ENCODE peak calls at places on chromosome 1, in seven cellular contexts. G is CD8-positive, alpha-beta T cell; Y is PC-9; R is neural progenitor cell; M is fibroblast of lung; C is PC-3; I is cardiac muscle cell. F is an unnamed sample. For H3K36me3, the result is how much of the 10 kb centered on the place peaks cover.

GRCh38 chr1:231211005-231211857 is 29.8 kb upstream of the GNPAT start:
- DNase-seq in G (peak), Y (peak), R (peak), M (peak), C (peak), I (peak), F (peak)

GRCh38 chr1:209248649-209249279 is 334.8 kb upstream of the CAMK1G start:
- DNase-seq in G (peak), Y (peak), R (peak), M (peak), C (peak), I (peak), F (no peak)

GRCh38 chr1:228062812-228063211 is 19.7 kb upstream of the ARF1 start:
- DNase-seq in G (no peak), Y (no peak), R (no peak), M (no peak), C (peak), I (no peak), F (no peak)

GRCh38 chr1:241611063-241611462 is 29.1 kb downstream of the CHML start:
- DNase-seq in G (no peak), Y (peak), R (peak), M (peak), C (peak), I (peak), F (peak)

GRCh38 chr1:180184041-180184440 is 29.4 kb downstream of the QSOX1 start:
- DNase-seq in G (no peak), Y (no peak), R (no peak), M (no peak), C (no peak), I (no peak), F (no peak)

GRCh38 chr1:172717722-172718455 is 59.0 kb downstream of the FASLG start:
- DNase-seq in G (no peak), Y (no peak), R (no peak), M (no peak), C (peak), I (no peak), F (no peak)

GRCh38 chr1:93967276-93967675 is 58.0 kb upstream of the GCLM start:
- DNase-seq in G (no peak), Y (no peak), R (no peak), M (no peak), C (no peak), I (peak), F (no peak)

GRCh38 chr1:151693057-151693651 is 23.4 kb downstream of the CELF3 start:
- DNase-seq in G (no peak), Y (no peak), R (peak), M (peak), C (peak), I (peak), F (no peak)

GRCh38 chr1:68484618-68485017 is 12.3 kb downstream of the DEPDC1 start:
- DNase-seq in G (no peak), Y (no peak), R (no peak), M (no peak), C (no peak), I (no peak), F (no peak)

DNA sequence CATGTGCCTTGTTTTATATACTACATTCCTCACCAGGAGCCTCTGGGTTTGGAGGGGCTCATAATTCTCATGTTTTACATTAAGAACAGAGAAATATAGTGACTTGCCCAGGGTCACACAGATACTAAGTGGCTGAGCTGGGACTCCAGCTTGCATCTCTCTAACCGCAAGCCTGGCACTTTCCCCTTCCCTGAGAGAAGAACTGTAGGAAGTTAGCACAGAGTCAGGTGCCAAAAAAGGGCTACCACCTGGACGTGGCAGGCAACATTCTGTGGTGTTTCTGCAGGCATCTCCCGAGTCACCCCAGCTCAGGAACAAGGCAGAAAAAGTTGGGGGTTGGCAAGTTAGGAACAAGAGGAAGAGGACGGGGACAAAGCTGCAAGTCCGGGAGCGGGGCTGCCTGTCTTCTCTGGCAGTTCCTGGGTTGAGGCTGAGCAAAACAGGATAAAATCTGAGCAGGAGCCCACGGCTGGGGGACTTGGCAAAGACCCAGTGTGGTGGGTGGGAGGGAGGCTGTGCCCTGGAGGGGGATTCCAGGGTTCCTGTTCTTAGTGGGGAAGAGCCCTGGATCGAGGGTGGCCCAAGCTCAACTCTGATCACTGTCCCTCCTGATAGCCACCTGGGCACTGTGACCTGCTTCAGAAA is 9.8 kb downstream of the PLA2G5 start:
- DNase-seq in G (no peak), Y (no peak), R (no peak), M (no peak), C (no peak), I (no peak), F (no peak)
- H3K4me3 ChIP-seq in G (no peak), Y (no peak), R (no peak), M (no peak), C (no peak), I (no peak), F (no peak)

DNA sequence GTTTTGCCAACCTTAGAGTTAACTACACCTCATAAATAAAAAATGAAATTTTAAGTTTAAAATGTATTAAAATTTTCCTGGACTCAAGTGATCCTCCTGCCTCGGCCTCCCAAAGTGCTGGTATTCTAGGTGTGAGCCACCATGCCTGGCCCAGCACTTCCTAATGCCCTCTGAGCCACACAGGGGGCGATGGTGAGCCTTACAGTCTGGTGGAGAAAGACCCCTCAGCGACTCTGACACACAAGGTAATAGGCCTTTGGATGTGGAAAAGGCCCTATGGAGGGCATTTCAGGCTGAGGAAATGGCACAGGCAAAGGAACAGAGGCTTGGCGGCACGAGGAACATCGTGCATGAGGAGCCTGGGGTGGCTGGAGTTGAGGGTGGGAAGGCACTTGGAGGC is 6.7 kb downstream of the CITED4 start:
- DNase-seq in G (no peak), Y (no peak), R (peak), M (no peak), C (no peak), I (no peak), F (no peak)
- TF ChIP-seq CTCF in G (no peak), Y (no peak), R (peak), M (peak), C (peak), I (peak), F (peak)

GRCh38 chr1:17023103-17023502 is 11.4 kb upstream of the ATP13A2 start:
- DNase-seq in G (no peak), Y (no peak), R (peak), M (no peak), C (no peak), I (no peak), F (no peak)

GRCh38 chr1:17027403-17027802 is 15.7 kb upstream of the ATP13A2 start:
- DNase-seq in G (no peak), Y (no peak), R (no peak), M (peak), C (no peak), I (no peak), F (no peak)

GRCh38 chr1:17021896-17022295 is 10.2 kb upstream of the ATP13A2 start:
- DNase-seq in G (no peak), Y (no peak), R (no peak), M (no peak), C (no peak), I (no peak), F (no peak)

GRCh38 chr1:17023573-17023972 is 11.8 kb upstream of the ATP13A2 start:
- DNase-seq in G (no peak), Y (no peak), R (peak), M (no peak), C (no peak), I (no peak), F (no peak)

GRCh38 chr1:17024721-17025120 is 13.0 kb upstream of the ATP13A2 start:
- DNase-seq in G (no peak), Y (no peak), R (no peak), M (no peak), C (no peak), I (no peak), F (no peak)
- H3K36me3 ChIP-seq in G (half or more), Y (under half), R (under half), M (under half), C (half or more), I (half or more), F (under half)

GRCh38 chr1:61241864-61242472 is 159.6 kb downstream of the NFIA start:
- DNase-seq in G (no peak), Y (no peak), R (no peak), M (no peak), C (no peak), I (no peak), F (no peak)
- H3K4me3 ChIP-seq in G (no peak), Y (no peak), R (no peak), M (no peak), C (no peak), I (no peak), F (no peak)

DNA sequence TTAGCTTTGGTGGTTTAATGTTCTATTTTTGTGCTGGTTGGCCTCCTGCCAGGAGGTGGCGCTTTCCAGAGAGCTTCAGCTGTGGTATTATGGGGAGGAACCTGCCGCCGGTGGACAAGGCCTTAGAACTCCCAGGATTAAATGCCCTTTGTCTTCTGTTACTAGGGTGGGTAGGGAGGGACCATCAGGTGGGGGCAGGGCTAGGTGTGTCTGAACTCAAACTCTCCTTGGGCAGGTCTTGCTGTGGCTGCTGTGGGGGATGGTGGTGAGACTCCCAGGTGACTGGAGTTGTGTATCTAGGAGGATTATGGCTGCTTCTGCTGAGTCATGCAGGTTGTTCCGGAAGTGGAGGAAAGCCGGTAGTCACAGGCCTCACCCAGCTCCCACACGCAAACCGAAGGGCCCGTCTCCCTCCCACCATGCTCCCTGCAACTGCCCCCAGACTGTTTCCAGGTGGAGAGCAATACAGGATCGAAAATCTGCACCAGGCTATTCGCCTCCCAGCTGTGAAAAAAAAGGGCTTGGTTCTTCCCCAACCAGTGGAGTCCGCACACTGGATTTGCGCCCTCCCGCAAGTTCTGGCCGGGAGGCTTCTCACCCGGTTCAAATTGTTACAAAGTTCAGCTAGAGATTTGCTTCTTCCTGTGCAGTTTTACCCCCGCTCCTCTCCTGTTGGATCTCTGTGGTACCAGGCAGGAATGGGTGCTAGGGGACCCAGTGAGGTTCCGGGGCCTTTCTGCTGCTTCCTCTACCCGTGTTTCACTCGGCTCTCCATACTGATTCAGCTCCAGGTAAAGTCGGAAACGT is 220.5 kb downstream of the CENPF start:
- DNase-seq in G (no peak), Y (no peak), R (no peak), M (no peak), C (no peak), I (no peak), F (no peak)
- TF ChIP-seq CTCF in G (no peak), Y (no peak), R (peak), M (no peak), C (peak), I (no peak), F (peak)

DNA sequence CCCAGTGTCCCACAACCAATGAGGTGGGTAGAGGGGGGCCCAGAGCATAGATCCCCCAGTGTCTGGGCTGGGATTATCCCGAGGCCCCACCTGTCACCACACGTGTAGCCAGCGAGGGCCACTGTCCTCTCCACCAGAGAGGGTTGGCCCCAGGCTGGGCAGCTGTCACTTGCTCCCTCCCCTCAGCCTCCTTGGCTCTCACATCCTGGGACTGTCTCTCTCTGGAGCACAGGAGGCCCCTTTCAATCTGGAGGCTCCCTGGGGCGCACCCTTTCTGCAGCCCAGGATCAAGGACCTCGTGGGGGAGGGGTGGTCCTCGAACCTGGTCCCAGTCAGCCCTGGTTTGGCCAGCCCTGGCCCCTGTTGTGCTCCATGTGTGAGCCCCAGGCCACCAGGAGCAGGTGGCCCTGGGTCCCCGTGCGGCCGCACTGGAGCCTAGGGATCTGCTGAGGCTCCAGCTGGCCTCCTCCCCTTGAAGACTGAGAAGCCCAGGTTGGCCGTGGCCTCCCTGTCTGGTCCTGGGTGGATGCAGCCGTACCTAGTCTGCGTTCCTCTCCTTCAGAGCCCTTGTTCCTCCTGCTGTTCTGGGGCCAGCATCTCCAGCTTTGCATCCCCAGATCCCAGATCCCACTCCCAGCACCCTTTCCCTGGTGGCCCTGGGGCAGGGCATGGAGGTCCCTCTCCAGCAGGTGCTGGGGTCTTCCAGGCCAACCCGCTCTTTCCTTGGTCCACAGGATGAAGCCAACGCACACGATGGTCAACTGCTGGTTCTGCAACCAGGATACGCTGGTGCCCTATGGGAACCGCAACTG is 6.7 kb downstream of the TMEM201 start:
- DNase-seq in G (no peak), Y (no peak), R (no peak), M (no peak), C (no peak), I (no peak), F (no peak)
- H3K36me3 ChIP-seq in G (under half), Y (under half), R (under half), M (under half), C (under half), I (under half), F (under half)

DNA sequence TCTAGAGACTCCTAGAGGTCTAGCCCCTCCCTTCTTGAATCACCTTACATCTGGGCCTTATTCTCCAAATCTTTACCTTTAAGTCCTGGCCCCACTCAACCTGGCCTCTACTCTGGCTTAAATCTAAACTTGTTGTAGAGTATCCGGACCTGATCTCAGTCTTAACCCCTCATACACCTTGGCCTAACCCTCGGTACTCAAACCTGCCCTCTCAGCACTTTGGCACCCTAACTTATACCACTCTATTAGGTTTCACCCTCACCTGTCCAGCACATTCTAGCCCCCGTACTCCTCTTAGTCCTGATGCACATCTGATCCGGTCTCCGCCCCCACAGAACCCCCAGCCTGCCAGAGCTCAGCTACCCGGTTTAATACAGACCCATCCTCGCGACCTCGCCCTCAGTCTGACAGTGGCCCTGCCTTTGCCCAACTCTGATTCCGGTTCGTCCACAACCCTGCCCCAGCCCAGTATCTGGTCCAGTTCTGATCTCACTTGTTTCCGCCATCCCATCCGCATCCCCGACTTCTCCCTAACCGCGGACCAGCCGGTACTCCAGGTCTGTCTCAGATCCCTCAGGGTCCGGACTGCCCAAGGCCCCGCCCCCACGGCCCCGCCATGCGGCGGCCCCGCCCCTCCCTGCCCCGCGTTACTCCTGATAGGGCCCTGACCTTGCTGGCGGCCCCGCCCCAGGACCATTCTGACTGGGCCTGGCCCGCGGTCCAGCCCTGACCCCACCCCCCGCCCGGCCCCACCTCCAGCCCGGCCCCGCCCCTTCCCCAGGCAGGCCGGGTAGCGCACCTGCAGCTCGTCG is 1.4 kb downstream of the TRIM62 start:
- DNase-seq in G (peak), Y (peak), R (peak), M (peak), C (peak), I (peak), F (peak)
- H3K4me3 ChIP-seq in G (peak), Y (peak), R (peak), M (peak), C (peak), I (peak), F (peak)

F was measured in GM06990.